ENCODE peak calls at places on chromosomes 2 and 18, in ten cellular contexts. One of them, this sample, is unnamed.
A peak's percentile ranks its signal among the peaks of the same experiment; 100 is the strongest.

GRCh38 chr18:49804096-49804495 is 9.2 kb downstream of the ACAA2 start:
- DNase-seq in foreskin fibroblast: no peak
- DNase-seq in thyroid gland: no peak
- DNase-seq in colonic mucosa: no peak
- DNase-seq in MM.1S: no peak
- DNase-seq in cardiac fibroblast: no peak
- DNase-seq in stomach: no peak
- DNase-seq in HL-60: no peak
- DNase-seq in psoas muscle: no peak
- DNase-seq in kidney: no peak
- DNase-seq in this sample: no peak

GRCh38 chr2:145383961-145384360 is 864.0 kb upstream of the ZEB2 start:
- DNase-seq in foreskin fibroblast: no peak
- DNase-seq in colonic mucosa: no peak
- DNase-seq in stomach: no peak
- DNase-seq in psoas muscle: no peak
- DNase-seq in thyroid gland: no peak
- DNase-seq in MM.1S: no peak
- DNase-seq in cardiac fibroblast: peak; percentile 6
- DNase-seq in HL-60: no peak
- DNase-seq in kidney: no peak
- DNase-seq in this sample: peak; percentile 4

GRCh38 chr18:67794512-67794911 is 278.0 kb upstream of the DSEL start:
- DNase-seq in MM.1S: no peak
- DNase-seq in psoas muscle: no peak
- DNase-seq in foreskin fibroblast: peak; percentile 49
- DNase-seq in colonic mucosa: no peak
- DNase-seq in stomach: no peak
- DNase-seq in HL-60: no peak
- DNase-seq in cardiac fibroblast: peak; percentile 39
- DNase-seq in kidney: no peak
- DNase-seq in thyroid gland: no peak
- DNase-seq in this sample: peak; percentile 54

GRCh38 chr2:150247471-150247870 is 240.0 kb downstream of the RND3 start:
- DNase-seq in thyroid gland: no peak
- DNase-seq in cardiac fibroblast: no peak
- DNase-seq in colonic mucosa: no peak
- DNase-seq in psoas muscle: no peak
- DNase-seq in HL-60: no peak
- DNase-seq in stomach: no peak
- DNase-seq in kidney: no peak
- DNase-seq in MM.1S: no peak
- DNase-seq in foreskin fibroblast: no peak
- DNase-seq in this sample: no peak

GRCh38 chr18:10771053-10771709 is 245.4 kb downstream of the NAPG start:
- DNase-seq in psoas muscle: no peak
- DNase-seq in colonic mucosa: no peak
- DNase-seq in foreskin fibroblast: peak; percentile 14
- DNase-seq in stomach: no peak
- DNase-seq in HL-60: no peak
- DNase-seq in cardiac fibroblast: no peak
- DNase-seq in thyroid gland: no peak
- DNase-seq in kidney: no peak
- DNase-seq in MM.1S: no peak
- DNase-seq in this sample: peak; percentile 42

GRCh38 chr18:458016-458415 is 42.5 kb downstream of the COLEC12 start:
- DNase-seq in thyroid gland: no peak
- DNase-seq in stomach: no peak
- DNase-seq in kidney: no peak
- DNase-seq in HL-60: no peak
- DNase-seq in psoas muscle: no peak
- DNase-seq in colonic mucosa: no peak
- DNase-seq in foreskin fibroblast: no peak
- DNase-seq in MM.1S: no peak
- DNase-seq in cardiac fibroblast: no peak
- DNase-seq in this sample: no peak

GRCh38 chr2:237858294-237859081 is 935 bp upstream of the RAMP1 start:
- DNase-seq in MM.1S: peak; percentile 43
- DNase-seq in thyroid gland: peak; percentile 71
- DNase-seq in cardiac fibroblast: peak; percentile 92
- DNase-seq in foreskin fibroblast: peak; percentile 92
- DNase-seq in colonic mucosa: peak; percentile 60
- DNase-seq in stomach: peak; percentile 69
- DNase-seq in HL-60: peak; percentile 79
- DNase-seq in psoas muscle: peak; percentile 80
- DNase-seq in kidney: peak; percentile 84
- DNase-seq in this sample: peak; percentile 91

GRCh38 chr18:77147418-77147852 is 14.9 kb upstream of the MBP start:
- DNase-seq in kidney: no peak
- DNase-seq in stomach: no peak
- DNase-seq in psoas muscle: no peak
- DNase-seq in foreskin fibroblast: peak; percentile 47
- DNase-seq in colonic mucosa: no peak
- DNase-seq in cardiac fibroblast: peak; percentile 33
- DNase-seq in HL-60: peak; percentile 35
- DNase-seq in thyroid gland: no peak
- DNase-seq in MM.1S: no peak
- DNase-seq in this sample: peak; percentile 45

GRCh38 chr18:76405761-76406356 is 89.2 kb downstream of the ZNF516 start:
- DNase-seq in colonic mucosa: peak; percentile 52
- DNase-seq in stomach: peak; percentile 63
- DNase-seq in thyroid gland: peak; percentile 53
- DNase-seq in foreskin fibroblast: peak; percentile 69
- DNase-seq in cardiac fibroblast: peak; percentile 46
- DNase-seq in HL-60: peak; percentile 54
- DNase-seq in MM.1S: peak; percentile 43
- DNase-seq in kidney: no peak
- DNase-seq in psoas muscle: peak; percentile 81
- DNase-seq in this sample: peak; percentile 78

GRCh38 chr2:138846216-138846821 is 66.1 kb upstream of the NXPH2 start:
- DNase-seq in cardiac fibroblast: peak; percentile 33
- DNase-seq in MM.1S: peak; percentile 64
- DNase-seq in psoas muscle: no peak
- DNase-seq in HL-60: no peak
- DNase-seq in thyroid gland: no peak
- DNase-seq in stomach: no peak
- DNase-seq in kidney: no peak
- DNase-seq in colonic mucosa: no peak
- DNase-seq in foreskin fibroblast: peak; percentile 6
- DNase-seq in this sample: peak; percentile 35

GRCh38 chr2:179428659-179429058 is 164.0 kb upstream of the SESTD1 start:
- DNase-seq in cardiac fibroblast: peak; percentile 23
- DNase-seq in foreskin fibroblast: peak; percentile 28
- DNase-seq in MM.1S: no peak
- DNase-seq in HL-60: no peak
- DNase-seq in kidney: no peak
- DNase-seq in stomach: no peak
- DNase-seq in thyroid gland: no peak
- DNase-seq in colonic mucosa: no peak
- DNase-seq in psoas muscle: no peak
- DNase-seq in this sample: peak; percentile 11

GRCh38 chr2:69082430-69082997 is 69.5 kb downstream of the ANTXR1 start:
- DNase-seq in MM.1S: no peak
- DNase-seq in kidney: peak; percentile 85
- DNase-seq in cardiac fibroblast: peak; percentile 90
- DNase-seq in thyroid gland: peak; percentile 16
- DNase-seq in colonic mucosa: peak; percentile 37
- DNase-seq in psoas muscle: no peak
- DNase-seq in stomach: peak; percentile 50
- DNase-seq in foreskin fibroblast: peak; percentile 76
- DNase-seq in HL-60: no peak
- DNase-seq in this sample: peak; percentile 94

GRCh38 chr18:11995445-11996189 is 14.3 kb downstream of the IMPA2 start:
- DNase-seq in stomach: peak; percentile 85
- DNase-seq in colonic mucosa: peak; percentile 84
- DNase-seq in thyroid gland: peak; percentile 90
- DNase-seq in foreskin fibroblast: peak; percentile 91
- DNase-seq in psoas muscle: peak; percentile 87
- DNase-seq in MM.1S: peak; percentile 55
- DNase-seq in kidney: peak; percentile 88
- DNase-seq in cardiac fibroblast: peak; percentile 90
- DNase-seq in HL-60: peak; percentile 92
- DNase-seq in this sample: peak; percentile 89
- H3K4me3 ChIP-seq in stomach: no peak overlapping the region
- H3K4me3 ChIP-seq in colonic mucosa: no peak overlapping the region
- H3K4me3 ChIP-seq in thyroid gland: no peak overlapping the region
- H3K4me3 ChIP-seq in foreskin fibroblast: no peak overlapping the region
- H3K4me3 ChIP-seq in psoas muscle: no peak overlapping the region
- H3K4me3 ChIP-seq in MM.1S: no peak overlapping the region
- H3K4me3 ChIP-seq in kidney: peak overlapping the region; percentile 64
- H3K4me3 ChIP-seq in cardiac fibroblast: no peak overlapping the region
- H3K4me3 ChIP-seq in HL-60: peak overlapping the region; percentile 24
- H3K4me3 ChIP-seq in this sample: no peak overlapping the region

GRCh38 chr2:84866121-84866520 is 14.8 kb downstream of the TRABD2A start:
- DNase-seq in foreskin fibroblast: peak; percentile 65
- DNase-seq in HL-60: no peak
- DNase-seq in kidney: no peak
- DNase-seq in thyroid gland: no peak
- DNase-seq in MM.1S: no peak
- DNase-seq in stomach: no peak
- DNase-seq in colonic mucosa: no peak
- DNase-seq in psoas muscle: no peak
- DNase-seq in cardiac fibroblast: peak; percentile 14
- DNase-seq in this sample: no peak

GRCh38 chr2:84870306-84870705 is 10.6 kb downstream of the TRABD2A start:
- DNase-seq in colonic mucosa: no peak
- DNase-seq in thyroid gland: no peak
- DNase-seq in foreskin fibroblast: no peak
- DNase-seq in kidney: no peak
- DNase-seq in stomach: no peak
- DNase-seq in cardiac fibroblast: no peak
- DNase-seq in MM.1S: no peak
- DNase-seq in psoas muscle: no peak
- DNase-seq in HL-60: no peak
- DNase-seq in this sample: no peak

GRCh38 chr2:84862006-84862405 is 18.9 kb downstream of the TRABD2A start:
- DNase-seq in MM.1S: no peak
- DNase-seq in colonic mucosa: no peak
- DNase-seq in thyroid gland: no peak
- DNase-seq in psoas muscle: no peak
- DNase-seq in kidney: no peak
- DNase-seq in cardiac fibroblast: no peak
- DNase-seq in foreskin fibroblast: no peak
- DNase-seq in HL-60: no peak
- DNase-seq in stomach: no peak
- DNase-seq in this sample: no peak

GRCh38 chr2:84861539-84861938 is 19.3 kb downstream of the TRABD2A start:
- DNase-seq in psoas muscle: no peak
- DNase-seq in colonic mucosa: no peak
- DNase-seq in thyroid gland: no peak
- DNase-seq in HL-60: no peak
- DNase-seq in cardiac fibroblast: no peak
- DNase-seq in kidney: no peak
- DNase-seq in foreskin fibroblast: no peak
- DNase-seq in stomach: no peak
- DNase-seq in MM.1S: no peak
- DNase-seq in this sample: no peak

GRCh38 chr2:84865181-84865783 is 15.6 kb downstream of the TRABD2A start:
- DNase-seq in foreskin fibroblast: peak; percentile 53
- DNase-seq in cardiac fibroblast: peak; percentile 53
- DNase-seq in kidney: no peak
- DNase-seq in HL-60: no peak
- DNase-seq in psoas muscle: no peak
- DNase-seq in colonic mucosa: no peak
- DNase-seq in stomach: no peak
- DNase-seq in thyroid gland: no peak
- DNase-seq in MM.1S: peak; percentile 77
- DNase-seq in this sample: peak; percentile 55
- TF ChIP-seq CTCF in foreskin fibroblast: no peak
- TF ChIP-seq CTCF in cardiac fibroblast: peak; percentile 24
- TF ChIP-seq CTCF in kidney: peak; percentile 12
- TF ChIP-seq CTCF in HL-60: no peak
- TF ChIP-seq CTCF in psoas muscle: no peak
- TF ChIP-seq CTCF in colonic mucosa: peak; percentile 19
- TF ChIP-seq CTCF in stomach: no peak
- TF ChIP-seq CTCF in thyroid gland: peak; percentile 14
- TF ChIP-seq CTCF in MM.1S: peak; percentile 65
- TF ChIP-seq CTCF in this sample: peak; percentile 36

DNA sequence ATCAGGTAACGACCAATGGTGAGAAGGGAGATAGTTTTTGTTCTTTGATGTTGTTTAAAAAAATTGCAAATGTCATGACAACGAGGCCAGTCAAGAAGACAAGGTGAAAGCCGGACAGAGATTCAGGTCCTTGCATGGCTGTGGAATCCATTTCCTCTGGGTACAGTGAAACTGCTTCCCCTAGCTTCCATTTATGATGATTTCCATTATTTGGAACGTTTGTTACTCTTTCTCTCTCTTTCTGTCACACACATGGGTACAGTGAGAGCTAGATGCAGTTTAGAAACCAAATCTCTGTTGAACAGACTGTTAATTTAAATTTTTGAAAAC is 57.4 kb upstream of the MSH2 start:
- DNase-seq in HL-60: no peak
- DNase-seq in psoas muscle: no peak
- DNase-seq in stomach: no peak
- DNase-seq in cardiac fibroblast: no peak
- DNase-seq in thyroid gland: no peak
- DNase-seq in kidney: no peak
- DNase-seq in MM.1S: no peak
- DNase-seq in colonic mucosa: no peak
- DNase-seq in foreskin fibroblast: no peak
- DNase-seq in this sample: no peak
- H3K4me3 ChIP-seq in HL-60: no peak overlapping the region
- H3K4me3 ChIP-seq in psoas muscle: peak overlapping the region; percentile 57
- H3K4me3 ChIP-seq in stomach: peak overlapping the region; percentile 42
- H3K4me3 ChIP-seq in cardiac fibroblast: no peak overlapping the region
- H3K4me3 ChIP-seq in thyroid gland: no peak overlapping the region
- H3K4me3 ChIP-seq in kidney: peak overlapping the region; percentile 76
- H3K4me3 ChIP-seq in MM.1S: no peak overlapping the region
- H3K4me3 ChIP-seq in colonic mucosa: peak overlapping the region; percentile 17
- H3K4me3 ChIP-seq in foreskin fibroblast: peak overlapping the region; percentile 51
- H3K4me3 ChIP-seq in this sample: peak overlapping the region; percentile 35

GRCh38 chr2:196640031-196640548 is 575 bp downstream of the CCDC150 start:
- DNase-seq in colonic mucosa: no peak
- DNase-seq in thyroid gland: no peak
- DNase-seq in stomach: no peak
- DNase-seq in foreskin fibroblast: no peak
- DNase-seq in MM.1S: no peak
- DNase-seq in cardiac fibroblast: no peak
- DNase-seq in kidney: no peak
- DNase-seq in psoas muscle: no peak
- DNase-seq in HL-60: no peak
- DNase-seq in this sample: no peak

GRCh38 chr2:196638765-196639164 is 750 bp upstream of the CCDC150 start:
- DNase-seq in kidney: peak; percentile 62
- DNase-seq in HL-60: no peak
- DNase-seq in psoas muscle: no peak
- DNase-seq in colonic mucosa: peak; percentile 19
- DNase-seq in foreskin fibroblast: no peak
- DNase-seq in stomach: no peak
- DNase-seq in cardiac fibroblast: no peak
- DNase-seq in MM.1S: no peak
- DNase-seq in thyroid gland: no peak
- DNase-seq in this sample: no peak

GRCh38 chr2:196635156-196635555 is 4.4 kb upstream of the CCDC150 start:
- DNase-seq in colonic mucosa: no peak
- DNase-seq in foreskin fibroblast: peak; percentile 43
- DNase-seq in cardiac fibroblast: peak; percentile 3
- DNase-seq in MM.1S: no peak
- DNase-seq in HL-60: no peak
- DNase-seq in psoas muscle: no peak
- DNase-seq in thyroid gland: no peak
- DNase-seq in stomach: no peak
- DNase-seq in kidney: no peak
- DNase-seq in this sample: peak; percentile 4

GRCh38 chr2:196639180-196640030 is at the start of gene CCDC150:
- DNase-seq in colonic mucosa: peak; percentile 95
- DNase-seq in HL-60: peak; percentile 96
- DNase-seq in thyroid gland: peak; percentile 94
- DNase-seq in foreskin fibroblast: peak; percentile 98
- DNase-seq in cardiac fibroblast: peak; percentile 95
- DNase-seq in stomach: peak; percentile 94
- DNase-seq in kidney: peak; percentile 96
- DNase-seq in psoas muscle: peak; percentile 96
- DNase-seq in MM.1S: peak; percentile 98
- DNase-seq in this sample: peak; percentile 95
- TF ChIP-seq CTCF in colonic mucosa: no peak
- TF ChIP-seq CTCF in HL-60: no peak
- TF ChIP-seq CTCF in thyroid gland: peak; percentile 26
- TF ChIP-seq CTCF in foreskin fibroblast: peak; percentile 24
- TF ChIP-seq CTCF in cardiac fibroblast: peak; percentile 25
- TF ChIP-seq CTCF in stomach: no peak
- TF ChIP-seq CTCF in kidney: peak; percentile 11
- TF ChIP-seq CTCF in psoas muscle: peak; percentile 12
- TF ChIP-seq CTCF in MM.1S: no peak
- TF ChIP-seq CTCF in this sample: peak; percentile 27